ENCODE peak calls at places on chromosomes 2 and 18, in four cellular contexts. N is GM12878, P is K562, M is HEK293T. H is an unnamed sample.

GRCh38 chr2:53467467-53467866 is 300.1 kb upstream of the CHAC2 start:
- DNase-seq in P (no peak), M (no peak), N (no peak), H (no peak)

GRCh38 chr2:88831792-88832248 is 140.3 kb downstream of the RPIA start:
- DNase-seq in M (peak), N (no peak), P (peak), H (peak)

GRCh38 chr18:6728318-6728717 is 1.2 kb upstream of the ARHGAP28 start:
- DNase-seq in M (no peak), N (no peak), P (no peak), H (no peak)

GRCh38 chr2:28828382-28828781 is 17.7 kb downstream of the SPDYA start:
- DNase-seq in M (no peak), N (no peak), P (no peak), H (no peak)

GRCh38 chr2:239630618-239631286 is 229.9 kb upstream of the HDAC4 start:
- DNase-seq in P (no peak), N (no peak), M (no peak), H (no peak)

GRCh38 chr2:85247591-85247990 is 80.2 kb downstream of the TGOLN2 start:
- DNase-seq in N (no peak), M (no peak), P (no peak), H (no peak)

GRCh38 chr18:8480506-8481328 is 128.5 kb upstream of the RAB12 start:
- DNase-seq in M (peak), P (peak), N (no peak), H (peak)

GRCh38 chr2:98903767-98904485 is 32.1 kb downstream of the CRACDL start:
- DNase-seq in M (no peak), P (no peak), N (no peak), H (no peak)

GRCh38 chr18:57544958-57545661 is 41.4 kb downstream of the FECH start:
- DNase-seq in M (no peak), N (peak), P (no peak), H (no peak)

GRCh38 chr18:10515456-10515855 is 10.4 kb upstream of the NAPG start:
- DNase-seq in P (no peak), M (no peak), N (no peak), H (no peak)

GRCh38 chr2:55311444-55311870 is 42.4 kb upstream of the MTIF2 start:
- DNase-seq in P (no peak), M (peak), N (peak), H (no peak)

GRCh38 chr2:41610501-41611242 is 437.1 kb upstream of the PKDCC start:
- DNase-seq in P (no peak), M (no peak), N (no peak), H (no peak)

GRCh38 chr2:54545700-54546450 is 89.7 kb downstream of the SPTBN1 start:
- DNase-seq in N (no peak), M (no peak), P (no peak), H (peak)

GRCh38 chr2:236855176-236855865 is 230.4 kb upstream of the COPS8 start:
- DNase-seq in M (no peak), P (no peak), N (no peak), H (no peak)

GRCh38 chr2:236852100-236852976 is 233.4 kb upstream of the COPS8 start:
- DNase-seq in M (no peak), N (no peak), P (no peak), H (no peak)

GRCh38 chr2:236853558-236853957 is 232.1 kb upstream of the COPS8 start:
- DNase-seq in N (no peak), M (no peak), P (no peak), H (no peak)

GRCh38 chr2:236849940-236850339 is 235.7 kb upstream of the COPS8 start:
- DNase-seq in P (no peak), N (no peak), M (no peak), H (no peak)

GRCh38 chr2:236852977-236853374 is 232.7 kb upstream of the COPS8 start:
- DNase-seq in N (no peak), P (no peak), M (no peak), H (no peak)
- TF ChIP-seq TARDBP in N (no peak), P (no peak), M (no peak), H (no peak)

GRCh38 chr2:39696838-39697237 is 31.1 kb downstream of the TMEM178A start:
- DNase-seq in M (no peak), P (no peak), N (no peak), H (peak)
- TF ChIP-seq TARDBP in M (no peak), P (no peak), N (no peak), H (no peak)

DNA sequence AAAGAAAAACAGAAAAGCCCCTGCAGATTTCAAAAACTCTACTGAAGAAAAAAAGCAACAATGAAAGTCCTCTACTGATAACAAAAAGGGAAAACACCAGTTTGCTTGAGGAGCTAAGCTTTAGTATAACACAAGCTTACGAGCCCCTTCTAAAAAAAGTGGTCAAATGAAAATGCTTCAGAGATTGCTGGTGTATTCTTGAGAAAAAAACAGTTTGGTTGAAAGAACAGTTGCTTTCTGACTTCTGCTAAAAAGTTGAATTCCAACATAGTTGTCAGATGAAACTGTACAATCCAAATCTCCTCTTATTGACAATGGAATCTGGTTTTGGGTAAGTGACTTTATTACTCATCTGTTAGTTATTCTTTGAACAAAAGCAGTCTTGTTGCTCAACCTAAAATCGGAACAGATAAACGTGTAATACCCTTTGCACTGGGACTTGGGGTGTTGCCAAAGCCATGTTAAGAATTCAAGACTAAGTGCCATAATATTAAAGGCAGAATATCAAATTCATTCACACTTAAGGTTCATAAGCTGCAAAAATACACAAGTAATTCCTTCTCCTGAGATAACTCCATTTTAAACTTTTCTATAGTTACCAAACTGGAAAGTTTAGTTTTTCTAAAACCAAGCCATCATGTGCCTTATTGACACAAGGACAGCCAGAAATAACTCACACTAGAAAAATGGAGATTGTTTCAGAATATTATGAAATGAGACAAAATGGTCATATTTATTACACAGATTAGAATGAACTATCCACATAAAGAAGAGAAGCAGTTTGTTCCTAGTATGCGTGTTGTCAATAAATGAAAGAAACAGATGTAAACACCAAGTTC is 45.3 kb upstream of the SPAG16 start:
- DNase-seq in P (no peak), M (no peak), N (no peak), H (peak)
- TF ChIP-seq TARDBP in P (no peak), M (no peak), N (no peak), H (peak)

DNA sequence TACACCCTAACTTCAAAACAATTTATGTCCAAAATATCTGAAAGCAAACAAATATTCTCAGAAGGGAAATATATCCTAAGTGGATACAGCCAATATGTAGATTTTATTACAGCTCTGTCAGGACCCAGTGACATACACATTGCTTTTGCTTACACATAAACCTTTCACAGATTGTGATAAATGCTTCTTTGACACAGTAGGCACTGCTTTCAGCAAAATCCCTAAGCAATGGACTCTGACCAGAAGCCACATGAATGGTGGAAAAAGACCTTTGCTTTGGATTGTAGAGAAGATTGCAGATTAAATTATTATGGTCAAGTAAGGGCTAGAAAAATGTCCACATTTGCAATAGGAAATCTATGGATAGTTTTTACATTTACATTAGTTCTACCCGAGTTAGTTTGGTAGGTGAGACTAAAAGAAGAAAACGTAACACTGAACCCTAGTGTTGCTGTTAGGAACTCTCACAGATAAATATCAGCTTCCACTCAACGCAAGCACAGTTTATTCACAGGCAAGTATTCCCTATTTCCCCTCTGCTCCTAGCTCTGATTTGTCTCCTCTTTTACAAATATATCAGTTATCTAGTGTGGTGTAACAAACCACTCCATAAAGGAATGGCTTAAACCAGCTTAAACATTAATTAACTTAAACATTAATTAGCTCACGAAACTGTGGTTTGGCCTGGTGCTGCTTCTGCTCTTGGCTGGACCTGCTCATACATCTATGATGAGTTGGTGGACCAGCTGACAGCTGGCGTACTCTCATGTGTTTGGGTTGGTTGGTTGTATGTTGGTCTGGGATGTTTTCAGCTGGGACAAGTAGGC is 23.6 kb upstream of the SERPINE2 start:
- DNase-seq in N (no peak), M (no peak), P (no peak), H (no peak)
- TF ChIP-seq TARDBP in N (no peak), M (no peak), P (no peak), H (no peak)

DNA sequence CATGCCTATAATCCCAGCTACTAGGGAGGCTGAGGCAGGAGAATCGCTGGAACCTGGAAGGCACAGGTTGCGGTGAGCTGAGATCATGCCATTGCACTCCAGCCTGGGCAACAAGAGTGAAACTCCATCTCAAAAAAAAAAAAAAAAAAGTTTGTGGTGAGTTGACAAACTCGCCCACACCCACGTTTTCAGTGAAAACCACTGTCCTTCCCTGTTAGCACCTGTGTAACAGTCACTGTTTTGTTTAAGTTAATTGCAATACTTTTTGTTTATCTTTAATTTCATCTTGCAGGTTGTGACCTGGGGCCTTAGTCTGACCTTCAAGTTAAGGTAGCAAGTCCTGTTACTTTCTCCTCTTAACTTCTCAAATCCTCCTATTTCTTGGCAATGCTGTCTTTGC is 65.5 kb upstream of the SKOR2 start:
- DNase-seq in N (no peak), P (no peak), M (no peak), H (no peak)
- TF ChIP-seq TARDBP in N (no peak), P (no peak), M (no peak), H (no peak)

GRCh38 chr2:33644215-33644614 is 45.1 kb upstream of the FAM98A start:
- DNase-seq in N (no peak), M (no peak), P (no peak), H (no peak)

GRCh38 chr2:33650171-33650570 is 51.1 kb upstream of the FAM98A start:
- DNase-seq in N (no peak), P (no peak), M (no peak), H (no peak)

GRCh38 chr2:33645861-33646260 is 46.8 kb upstream of the FAM98A start:
- DNase-seq in N (no peak), M (no peak), P (no peak), H (no peak)
- TF ChIP-seq TARDBP in N (no peak), M (no peak), P (no peak), H (no peak)

DNA sequence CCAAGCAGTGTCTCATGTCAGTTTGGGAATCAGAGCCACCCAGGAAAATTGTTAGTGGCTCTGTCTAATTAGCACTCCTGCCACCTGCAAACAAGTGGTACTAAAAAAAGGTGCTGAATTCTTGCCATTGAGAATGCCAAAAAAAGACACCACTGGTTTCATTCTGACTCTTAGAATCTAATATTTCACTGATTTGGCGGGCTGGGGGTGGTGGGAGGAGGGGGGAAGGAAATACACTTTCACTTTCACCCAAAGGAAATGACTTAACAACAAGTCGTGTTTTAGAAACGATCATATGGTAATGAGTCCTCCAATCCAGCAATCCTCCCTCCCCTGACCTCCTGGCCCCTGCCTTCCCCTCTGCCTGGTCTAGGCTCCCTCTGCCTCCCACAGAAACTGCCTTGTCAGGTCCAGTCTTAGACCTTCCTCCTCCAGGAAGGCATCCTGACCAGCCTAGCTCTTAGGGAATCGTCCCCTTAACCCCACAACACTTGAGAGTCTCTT is 4.4 kb upstream of the KLHL29 start:
- DNase-seq in N (peak), M (no peak), P (no peak), H (no peak)
- TF ChIP-seq TARDBP in N (peak), M (no peak), P (no peak), H (no peak)

GRCh38 chr2:156826342-156826933 is 390.3 kb downstream of the GPD2 start:
- DNase-seq in N (no peak), P (no peak), M (no peak), H (no peak)
- TF ChIP-seq TARDBP in N (no peak), P (no peak), M (no peak), H (no peak)

GRCh38 chr2:230823264-230823964 is 41.3 kb upstream of the ITM2C start:
- DNase-seq in M (no peak), N (no peak), P (no peak), H (no peak)

GRCh38 chr2:230825354-230825753 is 39.4 kb upstream of the ITM2C start:
- DNase-seq in N (no peak), P (no peak), M (no peak), H (no peak)

GRCh38 chr2:230821261-230821990 is 43.3 kb upstream of the ITM2C start:
- DNase-seq in N (no peak), P (no peak), M (no peak), H (no peak)

GRCh38 chr2:230821991-230822520 is 42.7 kb upstream of the ITM2C start:
- DNase-seq in N (no peak), M (no peak), P (no peak), H (no peak)

GRCh38 chr2:230824406-230824978 is 40.2 kb upstream of the ITM2C start:
- DNase-seq in P (peak), M (peak), N (peak), H (peak)
- TF ChIP-seq TARDBP in P (no peak), M (no peak), N (no peak), H (no peak)

GRCh38 chr2:153871231-153872221 is at the start of gene GALNT13:
- DNase-seq in N (no peak), P (no peak), M (peak), H (peak)
- TF ChIP-seq TARDBP in N (no peak), P (no peak), M (no peak), H (no peak)

H was measured in HepG2.